ENCODE peak calls at places on chromosome 22, in seven cellular contexts. R, L, H, A, S, E and U are unnamed samples.

GRCh38 chr22:41229730-41230398 is 10.9 kb downstream of the CHADL start:
- DNase-seq in R (no peak), L (no peak), H (no peak), E (no peak), S (no peak), A (no peak), U (no peak)

GRCh38 chr22:38831166-38831945 is 12.5 kb downstream of the NPTXR start:
- DNase-seq in L (no peak), R (no peak), H (no peak), A (no peak), S (peak; percentile 82), E (no peak), U (peak; percentile 49)

GRCh38 chr22:30008401-30008800 is 71.9 kb upstream of the HORMAD2 start:
- DNase-seq in E (no peak), A (no peak), L (no peak), S (no peak), H (no peak), R (no peak), U (no peak)

GRCh38 chr22:46894081-46894671 is 131.7 kb downstream of the TBC1D22A start:
- DNase-seq in A (no peak), L (no peak), S (no peak), E (no peak), H (no peak), R (no peak), U (peak; percentile 2)

GRCh38 chr22:36913431-36914382 is at the start of gene CSF2RB:
- DNase-seq in E (no peak), S (peak; percentile 84), H (no peak), A (no peak), L (no peak), R (no peak), U (no peak)

GRCh38 chr22:43440556-43440955 is 28.7 kb downstream of the MPPED1 start:
- DNase-seq in E (no peak), H (no peak), R (no peak), A (no peak), S (no peak), L (no peak), U (no peak)

GRCh38 chr22:46592390-46592872 is 27.8 kb upstream of the GRAMD4 start:
- DNase-seq in H (no peak), E (no peak), S (peak; percentile 86), A (no peak), R (no peak), L (no peak), U (peak; percentile 22)

GRCh38 chr22:24410110-24410856 is 17.1 kb upstream of the ADORA2A start:
- DNase-seq in L (no peak), H (no peak), R (no peak), S (peak; percentile 48), A (no peak), E (no peak), U (peak; percentile 30)

GRCh38 chr22:19566599-19567382 is 42.6 kb upstream of the CLDN5 start:
- DNase-seq in E (no peak), R (no peak), S (no peak), A (no peak), L (no peak), H (no peak), U (no peak)

GRCh38 chr22:46077669-46078099 is 72.6 kb upstream of the PPARA start:
- DNase-seq in S (no peak), R (no peak), L (no peak), H (no peak), A (no peak), E (no peak), U (no peak)

GRCh38 chr22:50471197-50471847 is 3.5 kb downstream of the SBF1 start:
- DNase-seq in R (no peak), S (no peak), L (no peak), E (no peak), A (no peak), H (no peak), U (no peak)

GRCh38 chr22:19885841-19886592 is 31.3 kb upstream of the GNB1L start:
- DNase-seq in E (no peak), L (no peak), H (no peak), A (no peak), R (no peak), S (no peak), U (no peak)

GRCh38 chr22:44445731-44446130 is 52.3 kb downstream of the RTL6 start:
- DNase-seq in A (no peak), S (no peak), H (no peak), R (no peak), L (no peak), E (no peak), U (no peak)

GRCh38 chr22:40450651-40451050 is 80.3 kb downstream of the SGSM3 start:
- DNase-seq in R (no peak), S (no peak), L (no peak), A (no peak), H (no peak), E (no peak), U (no peak)

GRCh38 chr22:34297536-34298120 is 377.4 kb upstream of the LARGE1 start:
- DNase-seq in R (peak; percentile 5), S (no peak), E (no peak), L (no peak), H (no peak), A (no peak), U (no peak)

GRCh38 chr22:49613871-49614270 is 213.8 kb downstream of the BRD1 start:
- DNase-seq in H (no peak), R (no peak), A (no peak), S (no peak), E (no peak), L (no peak), U (no peak)

GRCh38 chr22:19703869-19704268 is 10.4 kb upstream of the SEPTIN5 start:
- DNase-seq in A (peak; percentile 53), R (no peak), S (no peak), H (peak; percentile 31), L (no peak), E (no peak), U (no peak)

GRCh38 chr22:50576070-50576469 is 2.2 kb downstream of the CPT1B start:
- DNase-seq in A (peak; percentile 2), R (no peak), E (no peak), S (peak; percentile 53), L (no peak), H (peak; percentile 55), U (peak; percentile 42)

GRCh38 chr22:19374410-19374809 is 57.1 kb downstream of the HIRA start:
- DNase-seq in L (no peak), H (no peak), R (no peak), A (no peak), E (no peak), S (no peak), U (no peak)

GRCh38 chr22:43007519-43008102 is 7.3 kb downstream of the PACSIN2 start:
- DNase-seq in A (peak; percentile 44), S (peak; percentile 63), L (no peak), R (no peak), E (no peak), H (no peak), U (peak; percentile 55)